ENCODE peak calls at places on chromosome 16, in nine cellular contexts. W, N, A, Q, B, T, J, O and V are unnamed samples.

GRCh38 chr16:51487880-51488279 is 336.8 kb upstream of the SALL1 start:
- DNase-seq in W (no peak), N (no peak), A (no peak), Q (no peak), B (no peak), T (no peak), J (no peak), O (no peak), V (no peak)

GRCh38 chr16:29789775-29790182 is 772 bp upstream of the KIF22 start:
- DNase-seq in W (no peak), N (no peak), A (no peak), Q (no peak), B (no peak), T (no peak), J (no peak), O (no peak), V (no peak)

GRCh38 chr16:22232277-22233049 is 26.4 kb downstream of the EEF2K start:
- DNase-seq in W (peak), N (no peak), A (no peak), Q (no peak), B (no peak), T (peak), J (no peak), O (no peak), V (no peak)

GRCh38 chr16:84749815-84750214 is 50.0 kb downstream of the USP10 start:
- DNase-seq in W (no peak), N (no peak), A (no peak), Q (no peak), B (no peak), T (no peak), J (no peak), O (peak), V (no peak)

GRCh38 chr16:17408955-17409441 is 61.8 kb downstream of the XYLT1 start:
- DNase-seq in W (no peak), N (no peak), A (no peak), Q (no peak), B (no peak), T (no peak), J (no peak), O (no peak), V (no peak)

GRCh38 chr16:9053006-9053601 is 38.3 kb upstream of the HAPSTR1 start:
- DNase-seq in W (peak), N (peak), A (peak), Q (peak), B (peak), T (peak), J (peak), O (no peak), V (no peak)

GRCh38 chr16:4354512-4355409 is 3.6 kb upstream of the PAM16 start:
- DNase-seq in W (no peak), N (no peak), A (no peak), Q (no peak), B (no peak), T (no peak), J (peak), O (no peak), V (no peak)

GRCh38 chr16:55542459-55543082 is 23.9 kb upstream of the CAPNS2 start:
- DNase-seq in W (peak), N (no peak), A (no peak), Q (no peak), B (no peak), T (no peak), J (no peak), O (peak), V (peak)

GRCh38 chr16:67546091-67546501 is 16.2 kb upstream of the CTCF start:
- DNase-seq in W (no peak), N (no peak), A (no peak), Q (no peak), B (no peak), T (no peak), J (no peak), O (no peak), V (no peak)

GRCh38 chr16:57276596-57276995 is 7.9 kb downstream of the PLLP start:
- DNase-seq in W (peak), N (no peak), A (no peak), Q (peak), B (no peak), T (no peak), J (peak), O (no peak), V (no peak)

GRCh38 chr16:88769617-88770458 is 15.2 kb downstream of the PIEZO1 start:
- DNase-seq in W (peak), N (peak), A (peak), Q (no peak), B (no peak), T (peak), J (no peak), O (no peak), V (no peak)

GRCh38 chr16:67391424-67392300 is 1.6 kb downstream of the TPPP3 start:
- DNase-seq in W (no peak), N (no peak), A (no peak), Q (peak), B (no peak), T (no peak), J (peak), O (no peak), V (no peak)

GRCh38 chr16:10612649-10613179 is 32.3 kb upstream of the EMP2 start:
- DNase-seq in W (no peak), N (no peak), A (peak), Q (no peak), B (no peak), T (no peak), J (no peak), O (no peak), V (no peak)

GRCh38 chr16:50627419-50627818 is 53.7 kb downstream of the SNX20 start:
- DNase-seq in W (peak), N (no peak), A (peak), Q (peak), B (peak), T (peak), J (peak), O (peak), V (no peak)

GRCh38 chr16:75943705-75944514 is 217.6 kb upstream of the CPHXL start:
- DNase-seq in W (no peak), N (no peak), A (no peak), Q (no peak), B (no peak), T (no peak), J (no peak), O (no peak), V (no peak)

GRCh38 chr16:30967795-30968194 is 10.2 kb downstream of the SETD1A start:
- DNase-seq in W (no peak), N (no peak), A (no peak), Q (no peak), B (no peak), T (no peak), J (no peak), O (peak), V (no peak)

GRCh38 chr16:19555938-19556778 is 655 bp downstream of the VPS35L start:
- DNase-seq in W (peak), N (peak), A (peak), Q (no peak), B (peak), T (peak), J (no peak), O (peak), V (no peak)

GRCh38 chr16:8127096-8127495 is 463.2 kb downstream of the TMEM114 start:
- DNase-seq in W (no peak), N (no peak), A (no peak), Q (no peak), B (no peak), T (no peak), J (no peak), O (no peak), V (no peak)

GRCh38 chr16:55569025-55569424 is 2.5 kb downstream of the CAPNS2 start:
- DNase-seq in W (peak), N (no peak), A (no peak), Q (no peak), B (no peak), T (no peak), J (peak), O (peak), V (peak)

GRCh38 chr16:1526608-1527555 is 6.6 kb upstream of the TMEM204 start:
- DNase-seq in W (no peak), N (no peak), A (no peak), Q (no peak), B (no peak), T (no peak), J (no peak), O (no peak), V (no peak)